ENCODE peak calls at places on chromosomes 13 and 19, in seven cellular contexts. One of them, this sample, is unnamed.
A peak's percentile ranks its signal among the peaks of the same experiment; 100 is the strongest.

GRCh38 chr13:114212096-114212495 is 22.6 kb upstream of the CDC16 start:
- DNase-seq in CD4-positive, alpha-beta memory T cell: no peak
- DNase-seq in IMR-90: peak; percentile 81
- DNase-seq in endodermal cell: no peak
- DNase-seq in tibial nerve: no peak
- DNase-seq in K562: no peak
- DNase-seq in lower lobe of right lung: no peak
- DNase-seq in this sample: no peak

GRCh38 chr13:101453784-101454201 is 1.3 kb downstream of the ITGBL1 start:
- DNase-seq in lower lobe of right lung: peak; percentile 50
- DNase-seq in K562: no peak
- DNase-seq in CD4-positive, alpha-beta memory T cell: no peak
- DNase-seq in IMR-90: no peak
- DNase-seq in endodermal cell: peak; percentile 64
- DNase-seq in tibial nerve: no peak
- DNase-seq in this sample: peak; percentile 87

GRCh38 chr13:82447452-82448030 is 1434.7 kb downstream of the SLITRK1 start:
- DNase-seq in tibial nerve: no peak
- DNase-seq in endodermal cell: no peak
- DNase-seq in IMR-90: no peak
- DNase-seq in lower lobe of right lung: no peak
- DNase-seq in CD4-positive, alpha-beta memory T cell: no peak
- DNase-seq in K562: no peak
- DNase-seq in this sample: no peak

GRCh38 chr19:703651-704446 is 4.9 kb upstream of the PALM start:
- DNase-seq in tibial nerve: peak; percentile 63
- DNase-seq in K562: peak; percentile 97
- DNase-seq in CD4-positive, alpha-beta memory T cell: peak; percentile 47
- DNase-seq in endodermal cell: peak; percentile 99
- DNase-seq in lower lobe of right lung: peak; percentile 90
- DNase-seq in IMR-90: peak; percentile 18
- DNase-seq in this sample: peak; percentile 16

GRCh38 chr19:16095071-16095571 is 16.6 kb upstream of the RAB8A start:
- DNase-seq in endodermal cell: no peak
- DNase-seq in lower lobe of right lung: no peak
- DNase-seq in K562: no peak
- DNase-seq in CD4-positive, alpha-beta memory T cell: no peak
- DNase-seq in IMR-90: no peak
- DNase-seq in tibial nerve: no peak
- DNase-seq in this sample: no peak

GRCh38 chr13:111337206-111337605 is 16.8 kb downstream of the TEX29 start:
- DNase-seq in K562: no peak
- DNase-seq in lower lobe of right lung: no peak
- DNase-seq in tibial nerve: no peak
- DNase-seq in CD4-positive, alpha-beta memory T cell: no peak
- DNase-seq in endodermal cell: peak; percentile 15
- DNase-seq in IMR-90: peak; percentile 96
- DNase-seq in this sample: peak; percentile 70

GRCh38 chr19:19160489-19161035 is 9.5 kb downstream of the MEF2B start:
- DNase-seq in K562: no peak
- DNase-seq in IMR-90: no peak
- DNase-seq in lower lobe of right lung: no peak
- DNase-seq in tibial nerve: no peak
- DNase-seq in CD4-positive, alpha-beta memory T cell: no peak
- DNase-seq in endodermal cell: no peak
- DNase-seq in this sample: no peak

GRCh38 chr19:39246951-39247669 is 1.5 kb downstream of the IFNL4 start:
- DNase-seq in K562: no peak
- DNase-seq in CD4-positive, alpha-beta memory T cell: no peak
- DNase-seq in lower lobe of right lung: peak; percentile 52
- DNase-seq in tibial nerve: no peak
- DNase-seq in endodermal cell: peak; percentile 90
- DNase-seq in IMR-90: no peak
- DNase-seq in this sample: no peak

GRCh38 chr13:63541336-63541735 is 2125.7 kb upstream of the PCDH20 start:
- DNase-seq in CD4-positive, alpha-beta memory T cell: no peak
- DNase-seq in K562: no peak
- DNase-seq in IMR-90: no peak
- DNase-seq in endodermal cell: no peak
- DNase-seq in lower lobe of right lung: no peak
- DNase-seq in tibial nerve: no peak
- DNase-seq in this sample: no peak

GRCh38 chr13:89568276-89568675 is 1779.2 kb upstream of the MIR17HG start:
- DNase-seq in CD4-positive, alpha-beta memory T cell: no peak
- DNase-seq in K562: no peak
- DNase-seq in tibial nerve: no peak
- DNase-seq in lower lobe of right lung: no peak
- DNase-seq in IMR-90: no peak
- DNase-seq in endodermal cell: no peak
- DNase-seq in this sample: no peak

GRCh38 chr13:52374873-52375411 is 31.0 kb downstream of the THSD1 start:
- DNase-seq in tibial nerve: no peak
- DNase-seq in endodermal cell: no peak
- DNase-seq in lower lobe of right lung: no peak
- DNase-seq in CD4-positive, alpha-beta memory T cell: no peak
- DNase-seq in IMR-90: no peak
- DNase-seq in K562: no peak
- DNase-seq in this sample: no peak

GRCh38 chr19:1717200-1717969 is 35.9 kb upstream of the ONECUT3 start:
- DNase-seq in K562: no peak
- DNase-seq in tibial nerve: no peak
- DNase-seq in lower lobe of right lung: no peak
- DNase-seq in CD4-positive, alpha-beta memory T cell: no peak
- DNase-seq in IMR-90: no peak
- DNase-seq in endodermal cell: no peak
- DNase-seq in this sample: no peak

GRCh38 chr19:45824041-45824471 is 8.9 kb upstream of the RSPH6A start:
- DNase-seq in tibial nerve: no peak
- DNase-seq in lower lobe of right lung: no peak
- DNase-seq in K562: no peak
- DNase-seq in endodermal cell: peak; percentile 42
- DNase-seq in IMR-90: no peak
- DNase-seq in CD4-positive, alpha-beta memory T cell: no peak
- DNase-seq in this sample: peak; percentile 63
- H3K36me3 ChIP-seq in tibial nerve: peaks cover 98% of the 10 kb centered on the region
- H3K36me3 ChIP-seq in lower lobe of right lung: peaks cover 91% of the 10 kb centered on the region
- H3K36me3 ChIP-seq in K562: peaks cover 93% of the 10 kb centered on the region
- H3K36me3 ChIP-seq in endodermal cell: peaks cover 82% of the 10 kb centered on the region
- H3K36me3 ChIP-seq in IMR-90: peaks cover 87% of the 10 kb centered on the region
- H3K36me3 ChIP-seq in CD4-positive, alpha-beta memory T cell: peaks cover 40% of the 10 kb centered on the region
- H3K36me3 ChIP-seq in this sample: peaks cover 21% of the 10 kb centered on the region

DNA sequence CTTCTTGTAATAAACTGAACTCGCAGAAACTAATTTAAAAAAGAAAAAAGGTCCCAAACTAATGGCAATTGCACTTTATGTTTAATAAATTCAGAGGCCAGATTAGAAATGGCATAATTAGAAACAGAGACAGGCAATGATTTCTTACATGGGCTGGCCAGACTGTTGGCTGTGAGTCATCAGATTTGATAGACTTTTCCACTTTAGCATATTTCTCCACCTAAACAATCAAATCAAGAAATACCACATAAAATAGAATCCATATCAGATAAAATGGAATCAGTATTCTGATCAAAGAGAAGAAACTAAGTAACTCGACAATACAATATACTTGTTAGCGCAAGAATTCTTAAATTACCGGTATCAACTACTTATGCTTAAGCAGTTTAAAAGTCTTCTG is 29.0 kb downstream of the EXOSC8 start:
- DNase-seq in tibial nerve: no peak
- DNase-seq in CD4-positive, alpha-beta memory T cell: no peak
- DNase-seq in K562: no peak
- DNase-seq in IMR-90: peak; percentile 45
- DNase-seq in lower lobe of right lung: no peak
- DNase-seq in endodermal cell: no peak
- DNase-seq in this sample: no peak
- H3K36me3 ChIP-seq in tibial nerve: peaks cover 88% of the 10 kb centered on the region
- H3K36me3 ChIP-seq in CD4-positive, alpha-beta memory T cell: peaks cover 52% of the 10 kb centered on the region
- H3K36me3 ChIP-seq in K562: peaks cover 60% of the 10 kb centered on the region
- H3K36me3 ChIP-seq in IMR-90: peaks cover 34% of the 10 kb centered on the region
- H3K36me3 ChIP-seq in lower lobe of right lung: peaks cover 100% of the 10 kb centered on the region
- H3K36me3 ChIP-seq in endodermal cell: peaks cover 92% of the 10 kb centered on the region
- H3K36me3 ChIP-seq in this sample: peaks cover 49% of the 10 kb centered on the region

GRCh38 chr19:5255602-5256231 is 84.9 kb downstream of the PTPRS start:
- DNase-seq in endodermal cell: no peak
- DNase-seq in tibial nerve: no peak
- DNase-seq in lower lobe of right lung: no peak
- DNase-seq in CD4-positive, alpha-beta memory T cell: no peak
- DNase-seq in K562: no peak
- DNase-seq in IMR-90: no peak
- DNase-seq in this sample: no peak

GRCh38 chr19:5254944-5255343 is 85.7 kb downstream of the PTPRS start:
- DNase-seq in IMR-90: no peak
- DNase-seq in CD4-positive, alpha-beta memory T cell: no peak
- DNase-seq in K562: no peak
- DNase-seq in tibial nerve: no peak
- DNase-seq in lower lobe of right lung: no peak
- DNase-seq in endodermal cell: no peak
- DNase-seq in this sample: no peak

GRCh38 chr19:5259750-5260149 is 80.9 kb downstream of the PTPRS start:
- DNase-seq in K562: no peak
- DNase-seq in lower lobe of right lung: no peak
- DNase-seq in IMR-90: no peak
- DNase-seq in CD4-positive, alpha-beta memory T cell: no peak
- DNase-seq in endodermal cell: no peak
- DNase-seq in tibial nerve: no peak
- DNase-seq in this sample: no peak

GRCh38 chr19:5254543-5254942 is 86.1 kb downstream of the PTPRS start:
- DNase-seq in tibial nerve: no peak
- DNase-seq in IMR-90: no peak
- DNase-seq in CD4-positive, alpha-beta memory T cell: no peak
- DNase-seq in endodermal cell: no peak
- DNase-seq in K562: no peak
- DNase-seq in lower lobe of right lung: no peak
- DNase-seq in this sample: no peak

GRCh38 chr19:5257155-5258045 is 83.2 kb downstream of the PTPRS start:
- DNase-seq in lower lobe of right lung: no peak
- DNase-seq in IMR-90: no peak
- DNase-seq in K562: no peak
- DNase-seq in endodermal cell: no peak
- DNase-seq in tibial nerve: no peak
- DNase-seq in CD4-positive, alpha-beta memory T cell: no peak
- DNase-seq in this sample: no peak
- H3K36me3 ChIP-seq in lower lobe of right lung: peaks cover 36% of the 10 kb centered on the region
- H3K36me3 ChIP-seq in IMR-90: peaks cover 46% of the 10 kb centered on the region
- H3K36me3 ChIP-seq in K562: no peaks in the 10 kb centered on the region
- H3K36me3 ChIP-seq in endodermal cell: peaks cover 90% of the 10 kb centered on the region
- H3K36me3 ChIP-seq in tibial nerve: peaks cover 94% of the 10 kb centered on the region
- H3K36me3 ChIP-seq in CD4-positive, alpha-beta memory T cell: no peaks in the 10 kb centered on the region
- H3K36me3 ChIP-seq in this sample: no peaks in the 10 kb centered on the region

DNA sequence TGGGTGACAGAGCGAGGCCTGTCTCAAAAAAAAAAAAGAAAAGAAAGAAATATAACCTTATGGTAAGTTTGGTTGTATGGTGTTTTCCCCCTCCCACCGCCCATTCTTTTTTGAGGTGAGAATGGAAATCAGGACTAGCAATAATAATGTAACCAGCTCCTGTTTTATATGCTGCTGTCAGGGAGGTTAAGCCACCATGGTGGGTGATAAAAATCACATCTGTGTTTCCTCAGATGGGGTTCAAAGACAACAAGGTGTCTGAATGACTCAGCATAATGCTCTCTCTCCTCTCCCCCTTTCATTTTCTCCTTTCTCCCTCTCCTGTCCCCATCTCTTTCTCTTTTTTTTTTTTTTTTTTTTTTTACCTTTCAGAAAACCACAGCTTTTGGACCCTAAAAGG is 28.3 kb upstream of the GARRE1 start:
- DNase-seq in tibial nerve: no peak
- DNase-seq in CD4-positive, alpha-beta memory T cell: no peak
- DNase-seq in endodermal cell: no peak
- DNase-seq in K562: no peak
- DNase-seq in lower lobe of right lung: no peak
- DNase-seq in IMR-90: no peak
- DNase-seq in this sample: no peak
- H3K36me3 ChIP-seq in tibial nerve: peaks cover 99% of the 10 kb centered on the region
- H3K36me3 ChIP-seq in CD4-positive, alpha-beta memory T cell: peaks cover 66% of the 10 kb centered on the region
- H3K36me3 ChIP-seq in endodermal cell: peaks cover 98% of the 10 kb centered on the region
- H3K36me3 ChIP-seq in K562: peaks cover 86% of the 10 kb centered on the region
- H3K36me3 ChIP-seq in lower lobe of right lung: peaks cover 98% of the 10 kb centered on the region
- H3K36me3 ChIP-seq in IMR-90: peaks cover 57% of the 10 kb centered on the region
- H3K36me3 ChIP-seq in this sample: peaks cover 34% of the 10 kb centered on the region

GRCh38 chr19:31180907-31181306 is 168.3 kb downstream of the TSHZ3 start:
- DNase-seq in endodermal cell: no peak
- DNase-seq in lower lobe of right lung: no peak
- DNase-seq in K562: no peak
- DNase-seq in CD4-positive, alpha-beta memory T cell: no peak
- DNase-seq in IMR-90: no peak
- DNase-seq in tibial nerve: no peak
- DNase-seq in this sample: no peak

GRCh38 chr19:31181535-31181934 is 167.7 kb downstream of the TSHZ3 start:
- DNase-seq in tibial nerve: no peak
- DNase-seq in IMR-90: no peak
- DNase-seq in CD4-positive, alpha-beta memory T cell: no peak
- DNase-seq in K562: no peak
- DNase-seq in endodermal cell: no peak
- DNase-seq in lower lobe of right lung: no peak
- DNase-seq in this sample: no peak

GRCh38 chr19:31179471-31179852 is 169.8 kb downstream of the TSHZ3 start:
- DNase-seq in lower lobe of right lung: no peak
- DNase-seq in CD4-positive, alpha-beta memory T cell: no peak
- DNase-seq in IMR-90: no peak
- DNase-seq in tibial nerve: no peak
- DNase-seq in K562: no peak
- DNase-seq in endodermal cell: no peak
- DNase-seq in this sample: no peak

GRCh38 chr19:31177230-31177629 is 172.0 kb downstream of the TSHZ3 start:
- DNase-seq in lower lobe of right lung: no peak
- DNase-seq in endodermal cell: no peak
- DNase-seq in CD4-positive, alpha-beta memory T cell: no peak
- DNase-seq in IMR-90: no peak
- DNase-seq in K562: no peak
- DNase-seq in tibial nerve: no peak
- DNase-seq in this sample: no peak

DNA sequence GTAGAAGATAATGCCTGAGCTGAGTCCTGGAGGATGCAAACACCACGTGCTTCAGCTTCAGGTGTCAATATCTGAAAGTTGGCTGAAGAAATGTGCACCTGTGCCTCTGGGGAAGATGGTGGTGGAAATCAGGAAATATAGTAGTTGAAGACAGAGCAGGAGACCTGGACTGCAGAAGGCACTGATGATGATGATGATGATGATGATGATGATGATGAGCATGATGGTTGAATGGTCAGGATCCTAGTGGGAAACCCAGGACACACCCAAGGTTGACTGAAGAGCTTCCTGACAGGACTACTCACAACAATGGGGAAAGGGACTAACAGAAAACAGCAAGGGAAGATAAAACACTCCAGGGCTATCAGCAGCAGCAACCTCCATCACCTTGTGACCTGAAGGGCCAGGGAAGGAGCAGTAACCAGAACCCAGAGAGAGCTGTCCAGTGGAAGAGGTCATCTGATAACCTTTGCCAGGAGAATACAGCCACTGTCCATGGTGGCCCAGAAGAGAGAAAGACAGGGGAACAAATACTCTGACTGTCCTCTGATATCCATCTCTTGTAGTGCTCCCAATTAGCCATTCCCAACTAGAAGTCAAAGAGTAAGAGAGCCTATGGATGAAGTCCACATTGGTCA is 170.3 kb downstream of the TSHZ3 start:
- DNase-seq in endodermal cell: no peak
- DNase-seq in lower lobe of right lung: no peak
- DNase-seq in IMR-90: no peak
- DNase-seq in tibial nerve: no peak
- DNase-seq in CD4-positive, alpha-beta memory T cell: no peak
- DNase-seq in K562: no peak
- DNase-seq in this sample: no peak
- H3K36me3 ChIP-seq in endodermal cell: no peaks in the 10 kb centered on the region
- H3K36me3 ChIP-seq in lower lobe of right lung: no peaks in the 10 kb centered on the region
- H3K36me3 ChIP-seq in IMR-90: no peaks in the 10 kb centered on the region
- H3K36me3 ChIP-seq in tibial nerve: no peaks in the 10 kb centered on the region
- H3K36me3 ChIP-seq in CD4-positive, alpha-beta memory T cell: no peaks in the 10 kb centered on the region
- H3K36me3 ChIP-seq in K562: no peaks in the 10 kb centered on the region
- H3K36me3 ChIP-seq in this sample: no peaks in the 10 kb centered on the region

GRCh38 chr13:113178896-113179167 is 20.4 kb downstream of the PROZ start:
- DNase-seq in lower lobe of right lung: no peak
- DNase-seq in IMR-90: no peak
- DNase-seq in CD4-positive, alpha-beta memory T cell: no peak
- DNase-seq in K562: no peak
- DNase-seq in endodermal cell: no peak
- DNase-seq in tibial nerve: no peak
- DNase-seq in this sample: no peak
- H3K36me3 ChIP-seq in lower lobe of right lung: peaks cover 94% of the 10 kb centered on the region
- H3K36me3 ChIP-seq in IMR-90: peaks cover 52% of the 10 kb centered on the region
- H3K36me3 ChIP-seq in CD4-positive, alpha-beta memory T cell: peaks cover 49% of the 10 kb centered on the region
- H3K36me3 ChIP-seq in K562: peaks cover 82% of the 10 kb centered on the region
- H3K36me3 ChIP-seq in endodermal cell: peaks cover 80% of the 10 kb centered on the region
- H3K36me3 ChIP-seq in tibial nerve: peaks cover 98% of the 10 kb centered on the region
- H3K36me3 ChIP-seq in this sample: peaks cover 29% of the 10 kb centered on the region